ENCODE peak calls at places on chromosomes 6 and 20, in eight cellular contexts. X is RWPE2, I is stomach, B is sigmoid colon, V is pancreas, G is AG04450, U is choroid plexus epithelial cell, M is breast epithelium. D is an unnamed sample.
A peak's percentile ranks its signal among the peaks of the same experiment; 100 is the strongest.

GRCh38 chr6:158631678-158632537 is 12.6 kb downstream of the DYNLT1 start:
- DNase-seq in X (peak; percentile 37), I (peak; percentile 74), B (peak; percentile 85), V (no peak), G (peak; percentile 74), U (peak; percentile 93), M (no peak), D (no peak)

GRCh38 chr20:51494241-51495110 is 48.0 kb downstream of the NFATC2 start:
- DNase-seq in X (peak; percentile 78), I (no peak), B (no peak), V (no peak), G (no peak), U (no peak), M (no peak), D (no peak)

GRCh38 chr6:22030730-22031619 is 265.9 kb downstream of the PRL start:
- DNase-seq in X (no peak), I (no peak), B (no peak), V (no peak), G (no peak), U (no peak), M (no peak), D (peak; percentile 51)

GRCh38 chr6:13641315-13641714 is 26.2 kb downstream of the NOL7 start:
- DNase-seq in X (no peak), I (no peak), B (no peak), V (no peak), G (no peak), U (peak; percentile 28), M (no peak), D (no peak)

GRCh38 chr20:63280929-63281545 is 8.4 kb downstream of the ARFGAP1 start:
- DNase-seq in X (peak; percentile 87), I (no peak), B (no peak), V (no peak), G (no peak), U (no peak), M (no peak), D (no peak)

GRCh38 chr20:44629542-44629941 is 22.0 kb downstream of the ADA start:
- DNase-seq in X (peak; percentile 78), I (peak; percentile 35), B (no peak), V (no peak), G (no peak), U (no peak), M (no peak), D (no peak)

GRCh38 chr20:58231678-58232077 is 3.2 kb upstream of the ANKRD60 start:
- DNase-seq in X (no peak), I (no peak), B (no peak), V (no peak), G (no peak), U (no peak), M (no peak), D (no peak)

GRCh38 chr6:32609731-32610640 is 20.3 kb upstream of the HLA-DRB1 start:
- DNase-seq in X (no peak), I (no peak), B (no peak), V (no peak), G (peak; percentile 68), U (peak; percentile 97), M (no peak), D (peak; percentile 83)

GRCh38 chr6:40715501-40716403 is 128.6 kb upstream of the LRFN2 start:
- DNase-seq in X (no peak), I (peak; percentile 40), B (no peak), V (no peak), G (no peak), U (no peak), M (no peak), D (no peak)

GRCh38 chr6:87897581-87898147 is 150.0 kb upstream of the SPACA1 start:
- DNase-seq in X (no peak), I (no peak), B (no peak), V (no peak), G (no peak), U (peak; percentile 65), M (no peak), D (no peak)

GRCh38 chr6:24033284-24033683 is 92.7 kb upstream of the NRSN1 start:
- DNase-seq in X (no peak), I (no peak), B (no peak), V (no peak), G (no peak), U (no peak), M (no peak), D (no peak)

GRCh38 chr6:11215773-11216172 is 16.7 kb downstream of the NEDD9 start:
- DNase-seq in X (no peak), I (peak; percentile 59), B (no peak), V (no peak), G (no peak), U (peak; percentile 47), M (no peak), D (no peak)

GRCh38 chr6:33314515-33314942 is 651 bp upstream of the TAPBP start:
- DNase-seq in X (no peak), I (peak; percentile 39), B (peak; percentile 89), V (peak; percentile 55), G (no peak), U (peak; percentile 85), M (peak; percentile 62), D (no peak)

GRCh38 chr6:5175635-5176034 is 85.1 kb downstream of the LYRM4 start:
- DNase-seq in X (no peak), I (no peak), B (no peak), V (no peak), G (no peak), U (no peak), M (no peak), D (no peak)

GRCh38 chr6:96391776-96392175 is 129.8 kb upstream of the UFL1 start:
- DNase-seq in X (no peak), I (peak; percentile 44), B (no peak), V (peak; percentile 22), G (no peak), U (no peak), M (no peak), D (peak; percentile 23)

GRCh38 chr6:119256978-119257462 is 92.5 kb downstream of the MAN1A1 start:
- DNase-seq in X (no peak), I (no peak), B (no peak), V (no peak), G (no peak), U (no peak), M (no peak), D (no peak)

GRCh38 chr6:47168176-47168575 is 126.0 kb upstream of the ADGRF1 start:
- DNase-seq in X (peak; percentile 93), I (peak; percentile 34), B (no peak), V (no peak), G (peak; percentile 89), U (peak; percentile 96), M (no peak), D (no peak)

GRCh38 chr6:149834513-149835481 is 29.4 kb downstream of the LRP11 start:
- DNase-seq in X (no peak), I (peak; percentile 61), B (no peak), V (no peak), G (no peak), U (peak; percentile 84), M (no peak), D (no peak)

GRCh38 chr20:36926653-36927200 is 24.8 kb downstream of the SAMHD1 start:
- DNase-seq in X (no peak), I (no peak), B (no peak), V (no peak), G (no peak), U (no peak), M (no peak), D (no peak)

GRCh38 chr6:96743496-96743895 is 93.8 kb downstream of the GPR63 start:
- DNase-seq in X (no peak), I (no peak), B (no peak), V (no peak), G (no peak), U (no peak), M (no peak), D (no peak)

GRCh38 chr20:49548371-49548947 is 19.5 kb downstream of the PTGIS start:
- DNase-seq in X (no peak), I (no peak), B (no peak), V (no peak), G (no peak), U (no peak), M (no peak), D (no peak)

GRCh38 chr6:139240161-139241010 is 51.4 kb downstream of the TXLNB start:
- DNase-seq in X (no peak), I (peak; percentile 72), B (no peak), V (peak; percentile 12), G (peak; percentile 89), U (peak; percentile 92), M (peak; percentile 63), D (peak; percentile 84)

GRCh38 chr6:156780962-156781705 is 4.0 kb downstream of the ARID1B start:
- DNase-seq in X (no peak), I (no peak), B (no peak), V (no peak), G (no peak), U (no peak), M (no peak), D (no peak)

DNA sequence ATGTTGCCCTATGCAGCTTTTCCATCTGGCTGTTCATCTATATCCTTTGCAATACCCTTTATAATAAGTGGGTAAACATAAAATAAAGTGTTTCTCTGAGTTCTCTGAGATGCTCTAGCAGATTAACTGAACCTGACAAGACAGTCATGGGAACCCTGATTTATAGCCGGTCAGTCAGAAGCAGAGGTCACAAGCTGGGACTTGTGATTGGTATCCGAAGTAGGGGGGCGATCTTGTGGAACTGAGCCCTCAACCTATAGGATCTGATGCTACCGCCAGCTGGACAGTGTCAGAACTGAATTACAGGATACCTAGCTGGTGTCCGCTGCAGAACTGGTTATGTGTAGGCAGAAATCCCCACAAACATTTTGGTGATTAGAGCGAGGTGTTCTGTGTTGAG is 39.0 kb downstream of the SLC17A5 start:
- DNase-seq in X (no peak), I (no peak), B (no peak), V (no peak), G (no peak), U (no peak), M (no peak), D (no peak)
- TF ChIP-seq CTCF in X (no peak), I (no peak), B (no peak), V (no peak), G (no peak), U (no peak), M (no peak), D (no peak)

DNA sequence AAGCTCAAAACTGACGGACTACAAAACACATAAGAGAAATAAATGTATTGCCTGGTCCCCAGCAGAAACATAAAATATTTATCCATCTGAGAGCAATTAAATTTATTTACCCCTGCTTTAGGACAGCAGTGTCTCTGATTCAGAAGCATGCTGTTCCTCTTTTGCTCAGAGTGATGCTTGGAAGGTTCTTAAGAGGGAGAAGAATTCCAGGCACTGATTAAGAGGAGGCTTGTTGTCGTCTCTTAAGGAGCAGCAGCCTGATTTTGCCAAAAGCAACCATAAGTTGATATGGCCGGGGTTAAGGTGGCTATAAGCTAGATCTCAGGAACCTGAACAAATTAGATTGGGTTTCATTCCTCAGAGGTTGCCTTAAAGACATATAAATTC is 25.8 kb downstream of the CAP2 start:
- DNase-seq in X (no peak), I (no peak), B (no peak), V (no peak), G (no peak), U (no peak), M (no peak), D (no peak)
- H3K4me3 ChIP-seq in X (no peak overlapping the region), I (no peak overlapping the region), B (no peak overlapping the region), V (no peak overlapping the region), G (no peak overlapping the region), U (no peak overlapping the region), M (no peak overlapping the region), D (no peak overlapping the region)

GRCh38 chr20:2207770-2208097 is 88.1 kb upstream of the TGM3 start:
- DNase-seq in X (peak; percentile 63), I (no peak), B (no peak), V (no peak), G (no peak), U (no peak), M (no peak), D (no peak)
- TF ChIP-seq CTCF in X (peak; percentile 67), I (no peak), B (peak; percentile 1), V (no peak), G (no peak), U (no peak), M (no peak), D (no peak)

GRCh38 chr6:113120214-113120576 is 737.0 kb upstream of the MARCKS start:
- DNase-seq in X (no peak), I (no peak), B (no peak), V (no peak), G (peak; percentile 70), U (peak; percentile 98), M (no peak), D (no peak)
- H3K4me3 ChIP-seq in X (no peak overlapping the region), I (no peak overlapping the region), B (no peak overlapping the region), V (no peak overlapping the region), G (no peak overlapping the region), U (no peak overlapping the region), M (no peak overlapping the region), D (no peak overlapping the region)

D was measured in LNCaP clone FGC.